ENCODE peak calls at places on chromosomes 4 and X, in eight cellular contexts. K, X, V, G, J, C, O and B are unnamed samples.

GRCh38 chr4:95158626-95159025 is 390.1 kb downstream of the UNC5C start:
- DNase-seq in C (no peak), O (no peak), J (no peak), X (no peak), K (no peak), G (no peak), V (no peak), B (no peak)

GRCh38 chr4:113146876-113147358 is 97.5 kb downstream of the ANK2 start:
- DNase-seq in X (no peak), K (no peak), C (peak; percentile 73), J (no peak), V (no peak), O (no peak), G (no peak), B (peak; percentile 42)

GRCh38 chrX:130801901-130802300 is 101.1 kb downstream of the ENOX2 start:
- DNase-seq in K (no peak), V (no peak), C (peak; percentile 13), G (no peak), J (no peak), O (no peak), X (peak; percentile 24), B (peak; percentile 22)

GRCh38 chr4:177105526-177105925 is 204.1 kb upstream of the NEIL3 start:
- DNase-seq in J (no peak), G (no peak), C (no peak), O (no peak), K (no peak), V (no peak), X (no peak), B (no peak)

GRCh38 chr4:89296399-89296798 is 11.2 kb downstream of the GPRIN3 start:
- DNase-seq in V (no peak), X (no peak), K (no peak), J (no peak), O (no peak), G (no peak), C (peak; percentile 25), B (no peak)

GRCh38 chrX:26352891-26353430 is 137.0 kb downstream of the MAGEB5 start:
- DNase-seq in K (no peak), O (no peak), J (no peak), G (no peak), V (peak; percentile 61), X (no peak), C (no peak), B (no peak)

GRCh38 chr4:140152760-140153418 is 1.1 kb downstream of the MAML3 start:
- DNase-seq in C (no peak), X (peak; percentile 24), G (peak; percentile 23), V (peak; percentile 40), K (peak; percentile 57), J (no peak), O (peak; percentile 87), B (peak; percentile 50)

GRCh38 chr4:152408514-152409327 is 127.2 kb downstream of the FBXW7 start:
- DNase-seq in O (peak; percentile 10), G (no peak), J (peak; percentile 28), X (no peak), C (peak; percentile 37), V (peak; percentile 8), K (no peak), B (peak; percentile 56)

GRCh38 chr4:65139998-65140397 is 530.3 kb downstream of the EPHA5 start:
- DNase-seq in K (no peak), G (no peak), J (no peak), O (no peak), X (no peak), V (no peak), C (no peak), B (no peak)